ENCODE peak calls at places on chromosome 6, in five cellular contexts. One of them, this sample, is unnamed. For H3K4me1, the result is how much of the 10 kb centered on the place peaks cover.

GRCh38 chr6:157240059-157240959 is 83.0 kb downstream of the TMEM242 start:
- DNase-seq in sigmoid colon: peak
- DNase-seq in transverse colon: peak
- DNase-seq in Panc1: no peak
- DNase-seq in GM23338: no peak
- DNase-seq in this sample: peak

GRCh38 chr6:92559002-92559401 is 860.4 kb downstream of the EPHA7 start:
- DNase-seq in Panc1: no peak
- DNase-seq in transverse colon: no peak
- DNase-seq in sigmoid colon: no peak
- DNase-seq in GM23338: no peak
- DNase-seq in this sample: no peak

GRCh38 chr6:157688275-157688959 is 134.6 kb upstream of the SNX9 start:
- DNase-seq in Panc1: no peak
- DNase-seq in transverse colon: no peak
- DNase-seq in sigmoid colon: peak
- DNase-seq in GM23338: no peak
- DNase-seq in this sample: no peak

GRCh38 chr6:165580139-165580538 is 82.9 kb downstream of the PDE10A start:
- DNase-seq in sigmoid colon: no peak
- DNase-seq in transverse colon: no peak
- DNase-seq in GM23338: no peak
- DNase-seq in Panc1: no peak
- DNase-seq in this sample: no peak

GRCh38 chr6:106608080-106608668 is 21.1 kb downstream of the RTN4IP1 start:
- DNase-seq in sigmoid colon: no peak
- DNase-seq in transverse colon: peak
- DNase-seq in GM23338: peak
- DNase-seq in Panc1: peak
- DNase-seq in this sample: no peak

GRCh38 chr6:90656325-90656724 is 69.5 kb upstream of the MAP3K7 start:
- DNase-seq in sigmoid colon: no peak
- DNase-seq in transverse colon: no peak
- DNase-seq in Panc1: no peak
- DNase-seq in GM23338: no peak
- DNase-seq in this sample: no peak

GRCh38 chr6:36368921-36369880 is 18.3 kb downstream of the ETV7 start:
- DNase-seq in transverse colon: no peak
- DNase-seq in Panc1: no peak
- DNase-seq in GM23338: no peak
- DNase-seq in sigmoid colon: no peak
- DNase-seq in this sample: no peak

GRCh38 chr6:5367510-5367909 is 106.2 kb downstream of the FARS2 start:
- DNase-seq in Panc1: no peak
- DNase-seq in GM23338: no peak
- DNase-seq in sigmoid colon: no peak
- DNase-seq in transverse colon: no peak
- DNase-seq in this sample: no peak

GRCh38 chr6:151445482-151445881 is 6.4 kb downstream of the RMND1 start:
- DNase-seq in transverse colon: no peak
- DNase-seq in Panc1: no peak
- DNase-seq in GM23338: no peak
- DNase-seq in sigmoid colon: no peak
- DNase-seq in this sample: no peak

GRCh38 chr6:148074291-148074690 is 268.3 kb upstream of the SASH1 start:
- DNase-seq in GM23338: no peak
- DNase-seq in sigmoid colon: no peak
- DNase-seq in Panc1: no peak
- DNase-seq in transverse colon: no peak
- DNase-seq in this sample: no peak

GRCh38 chr6:39892490-39893129 is 41.7 kb downstream of the MOCS1 start:
- DNase-seq in sigmoid colon: no peak
- DNase-seq in transverse colon: peak
- DNase-seq in GM23338: peak
- DNase-seq in Panc1: peak
- DNase-seq in this sample: no peak
- H3K4me1 ChIP-seq in sigmoid colon: under half
- H3K4me1 ChIP-seq in transverse colon: under half
- H3K4me1 ChIP-seq in GM23338: under half
- H3K4me1 ChIP-seq in Panc1: under half
- H3K4me1 ChIP-seq in this sample: under half

GRCh38 chr6:113684382-113684901 is 172.7 kb upstream of the MARCKS start:
- DNase-seq in sigmoid colon: no peak
- DNase-seq in transverse colon: no peak
- DNase-seq in Panc1: no peak
- DNase-seq in GM23338: no peak
- DNase-seq in this sample: no peak
- TF ChIP-seq POLR2AphosphoS5 in sigmoid colon: no peak
- TF ChIP-seq POLR2AphosphoS5 in transverse colon: no peak
- TF ChIP-seq POLR2AphosphoS5 in Panc1: no peak
- TF ChIP-seq POLR2AphosphoS5 in GM23338: no peak
- TF ChIP-seq POLR2AphosphoS5 in this sample: no peak

GRCh38 chr6:42047220-42047590 is 3.1 kb upstream of the TAF8 start:
- DNase-seq in sigmoid colon: peak
- DNase-seq in Panc1: no peak
- DNase-seq in GM23338: no peak
- DNase-seq in transverse colon: no peak
- DNase-seq in this sample: no peak
- H3K4me1 ChIP-seq in sigmoid colon: half or more
- H3K4me1 ChIP-seq in Panc1: under half
- H3K4me1 ChIP-seq in GM23338: under half
- H3K4me1 ChIP-seq in transverse colon: under half
- H3K4me1 ChIP-seq in this sample: half or more

GRCh38 chr6:15504581-15505350 is 158.1 kb downstream of the DTNBP1 start:
- DNase-seq in GM23338: no peak
- DNase-seq in Panc1: no peak
- DNase-seq in sigmoid colon: peak
- DNase-seq in transverse colon: peak
- DNase-seq in this sample: peak
- TF ChIP-seq POLR2AphosphoS5 in GM23338: peak
- TF ChIP-seq POLR2AphosphoS5 in Panc1: no peak
- TF ChIP-seq POLR2AphosphoS5 in sigmoid colon: peak
- TF ChIP-seq POLR2AphosphoS5 in transverse colon: peak
- TF ChIP-seq POLR2AphosphoS5 in this sample: no peak

GRCh38 chr6:137230547-137230946 is 11.4 kb upstream of the IFNGR1 start:
- DNase-seq in GM23338: no peak
- DNase-seq in sigmoid colon: no peak
- DNase-seq in transverse colon: no peak
- DNase-seq in Panc1: no peak
- DNase-seq in this sample: no peak
- H3K4me1 ChIP-seq in GM23338: under half
- H3K4me1 ChIP-seq in sigmoid colon: under half
- H3K4me1 ChIP-seq in transverse colon: under half
- H3K4me1 ChIP-seq in Panc1: under half
- H3K4me1 ChIP-seq in this sample: under half